ENCODE peak calls at places on chromosomes 4 and X, in eight cellular contexts. I is mesenchymal stem cell, U is NT2/D1, R is kidney, H is BE2C, V is A549, A is IMR-90, G is SJSA1. N is an unnamed sample. For H3K4me1, the result is how much of the 10 kb centered on the place peaks cover.

GRCh38 chr4:43763029-43763610 is 685.5 kb downstream of the KCTD8 start:
- DNase-seq in U (no peak), V (no peak), R (no peak), A (no peak), G (no peak), I (no peak), H (no peak), N (no peak)

GRCh38 chrX:72110051-72110926 is 21.4 kb downstream of the RTL5 start:
- DNase-seq in G (no peak), U (no peak), R (no peak), A (no peak), V (no peak), H (no peak), I (no peak), N (peak)

GRCh38 chrX:30219372-30219771 is 4.0 kb downstream of the MAGEB2 start:
- DNase-seq in A (no peak), U (peak), V (no peak), I (no peak), H (no peak), G (no peak), R (no peak), N (no peak)

GRCh38 chr4:1376841-1377605 is 29.2 kb downstream of the NKX1-1 start:
- DNase-seq in H (peak), I (no peak), U (no peak), G (no peak), R (peak), A (no peak), V (no peak), N (no peak)

GRCh38 chr4:128835498-128836222 is 26.2 kb downstream of the JADE1 start:
- DNase-seq in R (peak), G (no peak), H (no peak), V (no peak), I (no peak), U (no peak), A (no peak), N (no peak)

GRCh38 chr4:141464366-141464765 is 172.0 kb upstream of the IL15 start:
- DNase-seq in A (no peak), I (no peak), H (peak), U (no peak), R (no peak), V (no peak), G (no peak), N (no peak)

GRCh38 chr4:90000995-90001394 is 106.3 kb downstream of the MMRN1 start:
- DNase-seq in A (no peak), V (no peak), U (no peak), H (no peak), I (no peak), G (no peak), R (no peak), N (no peak)

GRCh38 chr4:30757357-30757756 is 37.2 kb downstream of the PCDH7 start:
- DNase-seq in U (no peak), H (no peak), I (peak), R (no peak), A (peak), G (no peak), V (no peak), N (no peak)

GRCh38 chrX:121298499-121298898 is 251.1 kb downstream of the GLUD2 start:
- DNase-seq in U (no peak), A (no peak), G (no peak), I (no peak), V (no peak), R (no peak), H (no peak), N (no peak)

GRCh38 chr4:27016551-27016950 is 155.9 kb downstream of the STIM2 start:
- DNase-seq in V (no peak), U (no peak), A (peak), H (no peak), I (no peak), R (no peak), G (no peak), N (no peak)

GRCh38 chrX:69286546-69286906 is 121.3 kb upstream of the PJA1 start:
- DNase-seq in V (no peak), G (no peak), R (no peak), A (no peak), H (no peak), U (no peak), I (no peak), N (no peak)

GRCh38 chr4:76981649-76982048 is 32.1 kb downstream of the SEPTIN11 start:
- DNase-seq in H (no peak), A (peak), U (no peak), R (no peak), G (no peak), I (no peak), V (no peak), N (no peak)

GRCh38 chr4:76979236-76979635 is 29.7 kb downstream of the SEPTIN11 start:
- DNase-seq in U (no peak), R (no peak), H (no peak), A (no peak), G (no peak), V (no peak), I (no peak), N (no peak)

GRCh38 chr4:76982638-76983579 is 33.4 kb downstream of the SEPTIN11 start:
- DNase-seq in R (no peak), V (no peak), G (peak), U (no peak), H (no peak), I (peak), A (peak), N (peak)

GRCh38 chr4:76977731-76978350 is 28.3 kb downstream of the SEPTIN11 start:
- DNase-seq in G (peak), U (no peak), A (peak), R (no peak), I (peak), V (no peak), H (no peak), N (no peak)

DNA sequence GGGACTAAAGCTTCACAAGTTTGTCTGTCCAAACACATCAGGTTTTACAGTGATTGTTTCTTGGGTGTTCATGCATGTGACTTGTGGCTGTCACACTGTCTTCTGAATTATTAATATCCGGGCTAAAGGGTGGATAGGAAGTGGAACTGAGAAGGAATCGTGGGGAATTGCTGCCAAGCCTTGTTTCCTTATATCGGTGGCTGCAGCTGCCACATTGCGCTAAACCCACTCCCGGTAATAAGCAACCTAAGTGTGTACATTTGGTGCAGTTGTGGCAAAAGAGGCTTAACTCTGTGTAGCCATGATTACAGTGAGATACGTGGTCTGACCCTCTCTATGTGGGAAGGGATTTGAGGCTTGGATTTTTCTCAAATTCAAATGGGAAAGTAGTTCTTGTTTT is 30.7 kb downstream of the SEPTIN11 start:
- DNase-seq in A (no peak), I (no peak), U (no peak), R (no peak), V (no peak), H (no peak), G (no peak), N (no peak)
- H3K4me1 ChIP-seq in A (under half), I (under half), U (under half), R (under half), V (under half), H (under half), G (half or more), N (under half)

GRCh38 chrX:77446029-77446585 is 1.1 kb upstream of the FGF16 start:
- DNase-seq in V (no peak), G (no peak), H (no peak), A (no peak), I (no peak), U (peak), R (peak), N (peak)
- H3K4me3 ChIP-seq in V (no peak), G (no peak), H (no peak), A (no peak), I (peak), U (peak), R (peak), N (no peak)

DNA sequence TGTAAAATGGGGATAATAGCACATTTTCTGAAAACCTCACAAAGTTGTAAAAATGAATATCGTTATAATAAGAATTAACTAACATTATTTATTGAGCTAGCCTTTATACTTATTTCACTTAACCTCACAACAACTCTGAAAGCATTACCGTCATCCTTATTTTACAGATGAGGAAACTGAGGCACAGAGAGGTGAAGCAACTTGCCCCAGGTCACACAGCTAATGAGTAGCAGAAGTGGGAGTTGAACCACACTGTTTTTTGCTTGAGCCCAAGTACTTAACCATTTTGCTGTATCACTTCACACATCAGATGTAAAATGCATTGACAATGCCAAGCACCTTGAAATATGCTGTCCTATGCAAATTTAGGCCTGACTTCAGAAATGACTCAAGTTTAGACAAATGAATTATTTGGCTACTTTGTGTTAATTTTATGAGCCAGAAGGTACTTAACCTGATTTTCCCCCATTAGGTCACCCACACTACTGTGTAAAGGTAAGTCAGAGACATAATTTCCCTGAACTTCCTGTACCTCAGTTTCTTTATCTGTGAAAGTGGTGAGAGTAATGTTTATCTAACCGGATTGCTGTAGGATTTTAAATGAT is 23.1 kb downstream of the CD40LG start:
- DNase-seq in I (no peak), A (no peak), V (no peak), G (no peak), R (no peak), U (no peak), H (no peak), N (no peak)
- H3K4me1 ChIP-seq in I (under half), A (under half), V (under half), G (under half), R (under half), U (under half), H (under half), N (under half)

GRCh38 chr4:139227729-139228404 is 50.8 kb upstream of the ELF2 start:
- DNase-seq in R (no peak), H (no peak), G (no peak), A (no peak), V (peak), U (no peak), I (no peak), N (no peak)
- H3K4me3 ChIP-seq in R (no peak), H (no peak), G (no peak), A (no peak), V (no peak), U (no peak), I (no peak), N (no peak)

GRCh38 chr4:184424993-184425758 is 49.2 kb downstream of the IRF2 start:
- DNase-seq in H (no peak), I (peak), G (peak), V (no peak), R (no peak), U (no peak), A (peak), N (no peak)
- H3K4me1 ChIP-seq in H (under half), I (under half), G (under half), V (under half), R (under half), U (under half), A (under half), N (under half)

GRCh38 chrX:74421181-74422028 is at the start of gene SLC16A2:
- DNase-seq in G (peak), A (peak), H (peak), U (peak), V (peak), R (peak), I (peak), N (peak)
- H3K4me3 ChIP-seq in G (peak), A (peak), H (peak), U (peak), V (peak), R (peak), I (peak), N (peak)

DNA sequence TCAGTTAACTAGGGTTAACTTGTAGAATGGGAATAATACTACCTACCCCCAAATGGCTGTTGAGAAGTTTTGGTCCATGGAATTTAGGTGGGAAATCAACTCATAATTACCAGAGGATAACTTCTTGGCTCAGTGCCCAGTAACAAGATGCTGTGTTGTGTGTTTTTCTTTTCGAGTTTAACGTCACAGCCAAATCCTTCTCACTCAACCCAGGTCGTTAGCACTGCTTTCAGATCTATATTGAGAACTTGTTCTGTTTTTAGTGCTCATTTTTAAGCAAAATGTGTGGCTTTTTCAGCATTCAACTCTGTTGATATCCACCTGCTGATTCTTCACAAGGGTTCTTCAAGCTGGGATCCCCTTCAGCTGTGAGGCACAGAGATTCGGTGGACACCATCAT is 106.5 kb downstream of the CLNK start:
- DNase-seq in I (no peak), U (no peak), H (no peak), A (no peak), R (no peak), V (no peak), G (no peak), N (no peak)
- H3K4me1 ChIP-seq in I (under half), U (under half), H (under half), A (under half), R (under half), V (under half), G (under half), N (under half)

GRCh38 chr4:102560115-102560514 is 59.0 kb downstream of the NFKB1 start:
- DNase-seq in R (no peak), U (no peak), H (no peak), I (no peak), V (no peak), G (no peak), A (no peak), N (no peak)
- H3K4me3 ChIP-seq in R (peak), U (no peak), H (no peak), I (no peak), V (no peak), G (no peak), A (no peak), N (no peak)

DNA sequence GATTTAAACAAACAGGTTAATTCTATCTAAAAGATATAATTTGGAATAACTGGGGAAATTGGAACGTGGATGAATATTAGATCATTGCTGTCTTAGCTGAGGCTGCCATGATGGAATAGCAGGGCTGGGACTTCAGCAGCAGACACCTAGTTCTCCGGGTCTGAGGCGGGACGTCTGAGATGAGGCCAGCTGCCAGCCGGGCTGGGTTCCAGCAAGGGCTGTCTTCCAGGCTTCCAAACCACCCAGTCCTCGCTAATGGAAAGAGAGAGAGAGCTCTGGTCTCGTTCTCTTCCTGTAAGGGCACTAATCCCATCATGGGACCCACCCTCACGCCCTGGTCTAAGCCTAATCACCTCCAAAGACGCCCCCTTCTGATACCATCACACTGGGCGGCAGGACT is 85.7 kb downstream of the ADRA2C start:
- DNase-seq in A (no peak), R (no peak), U (no peak), H (peak), V (no peak), I (no peak), G (no peak), N (no peak)
- H3K4me1 ChIP-seq in A (under half), R (under half), U (under half), H (under half), V (under half), I (under half), G (under half), N (under half)

GRCh38 chr4:170027181-170027829 is 1.1 kb upstream of the MFAP3L start:
- DNase-seq in V (peak), R (peak), G (peak), H (peak), U (peak), I (peak), A (peak), N (peak)
- H3K4me3 ChIP-seq in V (peak), R (peak), G (peak), H (peak), U (peak), I (peak), A (peak), N (peak)

N was measured in HAP-1.